ENCODE peak calls at places on chromosomes 6 and 20, in eight cellular contexts. Y, D, G, P, H, E, T and J are unnamed samples.

GRCh38 chr6:17032595-17033591 is 69.0 kb upstream of the STMND1 start:
- DNase-seq in Y (no peak), D (peak), G (no peak), P (no peak), H (peak), E (no peak), T (peak), J (peak)

GRCh38 chr6:125510405-125510804 is 208.6 kb upstream of the HDDC2 start:
- DNase-seq in Y (no peak), D (no peak), G (no peak), P (no peak), H (no peak), E (no peak), T (no peak), J (no peak)

GRCh38 chr20:14234666-14235295 is 102.6 kb downstream of the FLRT3 start:
- DNase-seq in Y (no peak), D (peak), G (no peak), P (no peak), H (peak), E (no peak), T (peak), J (peak)

GRCh38 chr20:63115651-63116411 is 100.1 kb downstream of the YTHDF1 start:
- DNase-seq in Y (no peak), D (no peak), G (no peak), P (peak), H (no peak), E (no peak), T (no peak), J (no peak)

GRCh38 chr20:48298851-48299484 is 513.7 kb upstream of the SULF2 start:
- DNase-seq in Y (no peak), D (peak), G (no peak), P (peak), H (peak), E (no peak), T (peak), J (peak)

GRCh38 chr6:42140756-42141602 is 1.4 kb downstream of the C6orf132 start:
- DNase-seq in Y (no peak), D (no peak), G (no peak), P (peak), H (no peak), E (no peak), T (peak), J (no peak)

GRCh38 chr6:25244865-25245264 is 34.3 kb upstream of the CARMIL1 start:
- DNase-seq in Y (no peak), D (no peak), G (no peak), P (no peak), H (no peak), E (no peak), T (no peak), J (no peak)

GRCh38 chr20:63473555-63474449 is 1.3 kb upstream of the KCNQ2 start:
- DNase-seq in Y (no peak), D (no peak), G (no peak), P (no peak), H (no peak), E (no peak), T (no peak), J (no peak)

GRCh38 chr6:168968228-168968627 is 285.4 kb downstream of the THBS2 start:
- DNase-seq in Y (no peak), D (peak), G (no peak), P (peak), H (peak), E (no peak), T (peak), J (peak)

GRCh38 chr6:3808759-3809514 is 40.2 kb upstream of the FAM50B start:
- DNase-seq in Y (no peak), D (peak), G (no peak), P (no peak), H (peak), E (no peak), T (peak), J (peak)

GRCh38 chr20:32621071-32621913 is 36.2 kb upstream of the NOL4L start:
- DNase-seq in Y (no peak), D (no peak), G (no peak), P (no peak), H (no peak), E (no peak), T (no peak), J (no peak)
- TF ChIP-seq CTCF in Y (no peak), D (no peak), G (no peak), P (no peak), H (no peak), E (no peak), T (no peak), J (no peak)

GRCh38 chr6:20141931-20142330 is 70.3 kb downstream of the MBOAT1 start:
- DNase-seq in Y (no peak), D (no peak), G (no peak), P (no peak), H (no peak), E (no peak), T (no peak), J (no peak)
- TF ChIP-seq CTCF in Y (no peak), D (no peak), G (no peak), P (no peak), H (no peak), E (no peak), T (no peak), J (no peak)

DNA sequence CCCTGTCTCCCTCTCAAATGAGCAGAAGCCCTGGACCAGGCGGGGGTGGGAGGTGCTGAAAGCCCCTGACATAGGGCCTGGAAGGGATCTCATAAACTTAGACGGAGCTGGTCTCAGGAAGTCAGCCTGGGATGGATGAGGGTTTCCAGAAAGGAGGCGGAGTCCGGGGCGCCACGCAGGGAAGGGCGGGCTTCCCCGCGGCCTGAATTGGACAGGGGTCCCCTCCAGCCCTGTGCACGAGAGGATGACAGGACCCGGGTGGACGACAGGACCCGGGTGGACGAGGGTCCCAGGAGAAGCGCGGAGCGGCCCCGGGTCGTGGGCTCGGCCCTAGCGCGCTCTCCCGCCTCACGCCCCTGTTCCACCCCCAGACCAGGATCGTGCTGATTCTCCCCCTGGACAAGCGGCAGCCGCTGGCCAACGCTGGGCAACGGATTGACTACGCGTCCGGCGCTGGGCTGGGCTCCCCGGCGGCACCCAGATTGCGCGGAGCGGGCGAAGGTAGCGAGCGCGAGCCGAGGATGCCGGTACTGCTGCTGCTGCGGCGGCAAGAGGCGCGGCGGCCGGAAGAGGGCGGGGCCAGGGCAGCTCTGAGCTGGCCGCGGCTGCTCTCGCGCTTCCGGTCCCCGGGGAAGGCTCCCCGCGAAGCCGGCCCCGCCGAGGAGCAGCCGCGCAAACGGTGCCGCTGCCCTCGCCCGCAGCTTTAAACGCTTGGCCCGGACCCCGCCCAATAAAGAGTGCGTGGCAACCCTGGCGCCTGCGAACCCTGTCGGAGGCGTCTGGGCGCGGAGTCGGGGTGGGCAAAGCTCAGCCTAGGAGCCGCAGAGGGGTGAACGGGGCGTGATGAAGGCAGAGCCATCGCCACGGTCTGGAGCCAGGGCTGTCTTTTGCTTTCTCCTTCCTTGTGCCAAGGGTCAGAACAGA is 1.3 kb downstream of the C20orf144 start:
- DNase-seq in Y (peak), D (peak), G (peak), P (peak), H (peak), E (peak), T (peak), J (peak)
- TF ChIP-seq CTCF in Y (no peak), D (no peak), G (no peak), P (no peak), H (peak), E (no peak), T (no peak), J (no peak)

GRCh38 chr6:87832025-87832825 is 130.2 kb upstream of the AKIRIN2 start:
- DNase-seq in Y (no peak), D (peak), G (no peak), P (no peak), H (peak), E (no peak), T (peak), J (peak)
- TF ChIP-seq CTCF in Y (no peak), D (peak), G (peak), P (peak), H (peak), E (peak), T (peak), J (peak)

DNA sequence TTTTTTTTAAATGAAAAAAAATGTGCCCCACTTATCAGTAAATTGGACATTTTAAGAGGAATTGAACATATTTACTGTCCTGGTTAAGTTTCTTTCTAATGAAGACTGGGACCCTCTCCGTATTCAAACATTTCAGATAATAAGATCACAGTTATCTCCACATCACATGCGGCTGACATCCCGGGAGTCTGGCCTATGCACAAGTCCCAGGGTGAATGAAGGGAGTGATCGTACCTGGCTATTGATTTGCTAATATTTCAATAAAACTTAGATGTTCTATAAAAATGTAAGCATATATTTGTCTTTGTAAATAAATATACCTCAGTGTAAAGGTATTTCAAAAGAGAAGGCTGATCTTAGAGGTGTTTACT is 58.1 kb downstream of the FOXC1 start:
- DNase-seq in Y (no peak), D (no peak), G (no peak), P (no peak), H (no peak), E (no peak), T (no peak), J (no peak)
- TF ChIP-seq CTCF in Y (no peak), D (no peak), G (no peak), P (no peak), H (no peak), E (no peak), T (no peak), J (no peak)